ENCODE peak calls at places on chromosomes 13 and 19, in seven cellular contexts. P is BE2C; U is right atrium auricular region; H is H7; Q is stimulated activated CD4-positive, alpha-beta T cell treated with anti-CD3 and anti-CD28 coated beads, TNF-alpha, amount 100 ng/mL, for 48 hours; V is kidney epithelial cell; K is stimulated activated CD8-positive, alpha-beta memory T cell treated with anti-CD3 and anti-CD28 coated beads, Interleukin-12 subunit alpha, Interleukin-12 subunit beta, amount 100 ng/mL, for 1 hour. L is an unnamed sample.

GRCh38 chr13:93476175-93476574 is 249.6 kb downstream of the GPC6 start:
- DNase-seq in H (no peak), U (no peak), K (no peak), P (no peak), Q (no peak), V (peak; percentile 18), L (no peak)

GRCh38 chr19:48780684-48781391 is 25.5 kb downstream of the FGF21 start:
- DNase-seq in Q (no peak), V (peak; percentile 49), H (no peak), K (no peak), P (peak; percentile 22), U (peak; percentile 62), L (peak; percentile 98)

GRCh38 chr19:46351241-46352041 is 4.6 kb downstream of the PPP5C start:
- DNase-seq in P (peak; percentile 29), H (no peak), V (no peak), K (no peak), Q (no peak), U (peak; percentile 68), L (no peak)

GRCh38 chr19:55372316-55373081 is 2.2 kb upstream of the IL11 start:
- DNase-seq in H (peak; percentile 73), Q (no peak), U (no peak), P (no peak), V (no peak), K (no peak), L (no peak)

GRCh38 chr19:36488118-36488815 is 1.1 kb downstream of the ZNF566 start:
- DNase-seq in V (no peak), K (no peak), P (no peak), Q (no peak), U (no peak), H (no peak), L (no peak)

GRCh38 chr13:75938811-75939525 is 302.8 kb downstream of the LMO7 start:
- DNase-seq in K (no peak), U (no peak), H (no peak), V (no peak), P (no peak), Q (no peak), L (no peak)

GRCh38 chr19:35395762-35396199 is 24.9 kb downstream of the GPR42 start:
- DNase-seq in U (no peak), V (no peak), K (no peak), P (peak; percentile 87), Q (no peak), H (no peak), L (no peak)

GRCh38 chr13:48500652-48501197 is 32.2 kb downstream of the RCBTB2 start:
- DNase-seq in V (peak; percentile 37), Q (no peak), H (no peak), U (no peak), P (no peak), K (no peak), L (no peak)

GRCh38 chr19:32824136-32824835 is 45.3 kb downstream of the SLC7A9 start:
- DNase-seq in P (no peak), Q (no peak), K (no peak), U (no peak), H (no peak), V (no peak), L (no peak)

GRCh38 chr19:32040246-32040645 is 305.2 kb upstream of the ZNF507 start:
- DNase-seq in Q (no peak), H (no peak), P (no peak), K (no peak), V (no peak), U (no peak), L (no peak)

GRCh38 chr19:42060117-42060516 is 9.9 kb downstream of the GRIK5 start:
- DNase-seq in U (no peak), P (no peak), H (no peak), Q (no peak), K (no peak), V (no peak), L (no peak)

GRCh38 chr13:113729329-113730019 is 29.6 kb upstream of the TMEM255B start:
- DNase-seq in Q (no peak), V (no peak), U (no peak), K (no peak), H (no peak), P (peak; percentile 53), L (no peak)

GRCh38 chr13:99058527-99059495 is 80.9 kb upstream of the DOCK9 start:
- DNase-seq in Q (no peak), H (no peak), V (no peak), P (no peak), K (no peak), U (no peak), L (no peak)

GRCh38 chr13:75636339-75637095 is 387 bp downstream of the LMO7 start:
- DNase-seq in U (no peak), Q (no peak), P (peak; percentile 22), K (peak; percentile 5), V (no peak), H (peak; percentile 67), L (peak; percentile 49)

GRCh38 chr19:11356074-11356397 is 804 bp downstream of the PLPPR2 start:
- DNase-seq in H (no peak), U (no peak), Q (no peak), P (no peak), V (no peak), K (no peak), L (no peak)